ENCODE peak calls at places on chromosomes 1 and 21, in four cellular contexts. Z is K562, L is A549, A is HepG2. J is an unnamed sample.
A peak's percentile ranks its signal among the peaks of the same experiment; 100 is the strongest.

GRCh38 chr1:24413350-24414163 is at the start of gene STPG1:
- DNase-seq in Z (peak; percentile 96), L (peak; percentile 87), A (peak; percentile 88), J (peak; percentile 92)

GRCh38 chr1:2073382-2074230 is 23.4 kb downstream of the PRKCZ start:
- DNase-seq in Z (peak; percentile 50), L (no peak), A (no peak), J (no peak)

GRCh38 chr21:25938673-25939395 is 204.1 kb downstream of the GABPA start:
- DNase-seq in Z (no peak), L (no peak), A (no peak), J (peak; percentile 57)

GRCh38 chr1:11980676-11980972 is 380 bp downstream of the MFN2 start:
- DNase-seq in Z (no peak), L (no peak), A (no peak), J (no peak)

GRCh38 chr1:201436461-201436860 is 14.9 kb upstream of the TNNI1 start:
- DNase-seq in Z (peak; percentile 49), L (peak; percentile 68), A (peak; percentile 36), J (no peak)

GRCh38 chr1:154856049-154856448 is 14.0 kb downstream of the KCNN3 start:
- DNase-seq in Z (no peak), L (no peak), A (no peak), J (no peak)

GRCh38 chr1:169877800-169878491 is 15.8 kb downstream of the SCYL3 start:
- DNase-seq in Z (no peak), L (no peak), A (no peak), J (no peak)

GRCh38 chr1:33165809-33166208 is 16.0 kb downstream of the TRIM62 start:
- DNase-seq in Z (no peak), L (no peak), A (no peak), J (no peak)

GRCh38 chr1:94725566-94725965 is 94.6 kb upstream of the SLC44A3 start:
- DNase-seq in Z (no peak), L (no peak), A (no peak), J (no peak)

GRCh38 chr1:39158330-39159086 is 46.0 kb upstream of the MACF1 start:
- DNase-seq in Z (peak; percentile 56), L (peak; percentile 85), A (peak; percentile 99), J (no peak)

GRCh38 chr1:39154553-39155361 is 49.7 kb upstream of the MACF1 start:
- DNase-seq in Z (no peak), L (peak; percentile 46), A (peak; percentile 57), J (peak; percentile 78)

GRCh38 chr1:39160703-39161102 is 43.8 kb upstream of the MACF1 start:
- DNase-seq in Z (no peak), L (no peak), A (no peak), J (no peak)

GRCh38 chr1:39159224-39160036 is 45.1 kb upstream of the MACF1 start:
- DNase-seq in Z (no peak), L (peak; percentile 48), A (peak; percentile 75), J (peak; percentile 90)

GRCh38 chr1:39157304-39157703 is 47.2 kb upstream of the MACF1 start:
- DNase-seq in Z (no peak), L (no peak), A (no peak), J (no peak)
- H3K4me1 ChIP-seq in Z (peaks cover 9% of the 10 kb centered on the region), L (peaks cover 62% of the 10 kb centered on the region), A (peaks cover 81% of the 10 kb centered on the region), J (peaks cover 76% of the 10 kb centered on the region)

DNA sequence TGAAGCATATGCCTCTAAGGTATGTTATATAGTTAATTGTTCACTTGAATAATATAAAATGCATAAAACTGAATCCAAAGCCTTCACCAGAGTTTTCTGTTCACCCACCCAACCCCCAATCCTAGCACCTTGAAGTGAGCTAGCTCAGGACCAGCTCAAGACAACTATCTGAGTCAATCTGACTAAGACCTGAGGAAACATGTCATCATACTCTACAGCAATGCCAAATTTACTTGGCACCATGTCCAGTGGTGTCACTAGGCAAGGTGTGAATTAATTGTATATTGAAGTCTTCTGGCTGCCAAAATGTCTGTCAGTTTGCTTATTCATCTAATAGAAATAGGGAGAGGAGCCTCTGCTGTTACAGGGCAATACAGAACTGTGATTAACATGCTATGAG is 3.8 kb downstream of the DNASE2B start:
- DNase-seq in Z (no peak), L (no peak), A (no peak), J (no peak)
- TF ChIP-seq MYC in Z (no peak), L (no peak), A (no peak), J (no peak)

GRCh38 chr1:110056776-110057175 is 13.7 kb downstream of the ALX3 start:
- DNase-seq in Z (no peak), L (no peak), A (no peak), J (no peak)
- H3K4me2 ChIP-seq in Z (no peak overlapping the region), L (no peak overlapping the region), A (no peak overlapping the region), J (no peak overlapping the region)

GRCh38 chr1:111649227-111649626 is 29.6 kb downstream of the RAP1A start:
- DNase-seq in Z (no peak), L (no peak), A (no peak), J (no peak)

GRCh38 chr1:111654839-111655238 is 35.2 kb downstream of the RAP1A start:
- DNase-seq in Z (no peak), L (no peak), A (no peak), J (no peak)

GRCh38 chr1:111649648-111650047 is 30.1 kb downstream of the RAP1A start:
- DNase-seq in Z (no peak), L (no peak), A (no peak), J (no peak)

GRCh38 chr1:111656093-111657017 is 36.8 kb downstream of the RAP1A start:
- DNase-seq in Z (peak; percentile 41), L (peak; percentile 44), A (peak; percentile 49), J (peak; percentile 67)

GRCh38 chr1:111653695-111654094 is 34.1 kb downstream of the RAP1A start:
- DNase-seq in Z (no peak), L (no peak), A (no peak), J (no peak)
- H3K4me1 ChIP-seq in Z (peaks cover 5% of the 10 kb centered on the region), L (peaks cover 8% of the 10 kb centered on the region), A (peaks cover 6% of the 10 kb centered on the region), J (no peaks in the 10 kb centered on the region)

GRCh38 chr1:202590975-202591411 is 119.3 kb downstream of the SYT2 start:
- DNase-seq in Z (no peak), L (no peak), A (no peak), J (no peak)

GRCh38 chr1:202592141-202592540 is 118.1 kb downstream of the SYT2 start:
- DNase-seq in Z (no peak), L (no peak), A (no peak), J (no peak)

GRCh38 chr1:202591523-202591922 is 118.7 kb downstream of the SYT2 start:
- DNase-seq in Z (no peak), L (no peak), A (no peak), J (no peak)

GRCh38 chr1:202596638-202597037 is 113.6 kb downstream of the SYT2 start:
- DNase-seq in Z (no peak), L (no peak), A (no peak), J (no peak)

DNA sequence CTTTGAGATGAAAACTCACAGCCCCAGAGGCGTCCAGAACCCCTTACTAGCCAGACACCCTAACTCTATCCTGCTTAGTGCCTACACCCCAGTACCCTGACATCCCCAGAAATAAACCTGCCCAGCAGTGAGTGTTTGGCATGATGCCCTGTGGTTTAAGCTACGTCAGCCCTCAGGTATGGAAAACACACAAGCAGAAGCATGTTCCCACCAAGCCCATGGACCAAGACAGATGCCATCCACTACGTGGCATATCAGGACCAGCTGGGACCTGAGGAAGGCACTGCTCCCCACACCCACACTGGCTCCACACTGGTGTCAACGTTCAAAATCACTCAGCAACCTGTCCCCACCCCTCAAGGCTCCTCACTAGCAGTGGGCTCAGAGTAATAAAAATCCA is 116.4 kb downstream of the SYT2 start:
- DNase-seq in Z (no peak), L (no peak), A (no peak), J (no peak)
- TF ChIP-seq MYC in Z (no peak), L (no peak), A (no peak), J (no peak)

GRCh38 chr1:9394010-9394409 is 101.3 kb downstream of the SPSB1 start:
- DNase-seq in Z (no peak), L (no peak), A (no peak), J (no peak)
- H3K4me2 ChIP-seq in Z (no peak overlapping the region), L (no peak overlapping the region), A (no peak overlapping the region), J (no peak overlapping the region)

DNA sequence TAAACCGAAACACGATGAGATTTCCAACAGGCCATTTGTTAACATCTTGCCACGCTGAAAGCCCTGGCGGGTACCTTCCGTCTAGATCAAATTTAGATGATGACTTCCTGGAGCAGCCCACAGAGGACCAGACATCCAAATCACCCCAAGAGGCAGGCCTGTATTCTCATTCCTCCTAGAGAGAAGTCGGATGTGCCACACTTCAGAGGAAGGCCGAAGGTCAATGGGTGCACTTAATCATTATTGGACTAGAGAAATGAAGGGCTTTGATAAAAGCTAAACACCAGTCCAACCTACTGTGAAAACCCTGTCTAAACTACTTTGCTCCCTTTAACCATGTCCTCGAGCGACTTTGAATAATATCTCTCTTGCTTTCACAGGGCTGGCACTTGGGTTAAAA is 76.6 kb downstream of the BCAR3 start:
- DNase-seq in Z (no peak), L (no peak), A (no peak), J (no peak)
- H3K4me1 ChIP-seq in Z (no peaks in the 10 kb centered on the region), L (peaks cover 82% of the 10 kb centered on the region), A (peaks cover 63% of the 10 kb centered on the region), J (peaks cover 39% of the 10 kb centered on the region)

J was measured in endothelial cell of umbilical vein.